ENCODE peak calls at places on chromosomes 13 and 19, in nine cellular contexts. A is tibial nerve, Z is stomach, P is endodermal cell, L is cardiac muscle cell, V is SK-N-SH, I is fibroblast of mammary gland, B is thyroid gland, W is right lobe of liver. K is an unnamed sample.
A peak's percentile ranks its signal among the peaks of the same experiment; 100 is the strongest.

GRCh38 chr19:3632739-3633558 is 6.4 kb upstream of the CACTIN start:
- DNase-seq in A (no peak), Z (no peak), P (no peak), L (no peak), V (no peak), I (no peak), B (no peak), W (no peak), K (no peak)

GRCh38 chr19:18607222-18608101 is 863 bp upstream of the CRLF1 start:
- DNase-seq in A (no peak), Z (no peak), P (peak; percentile 71), L (no peak), V (peak; percentile 32), I (no peak), B (no peak), W (no peak), K (no peak)

GRCh38 chr19:41298327-41298964 is 11.5 kb upstream of the CCDC97 start:
- DNase-seq in A (peak; percentile 46), Z (peak; percentile 63), P (no peak), L (peak; percentile 85), V (no peak), I (peak; percentile 77), B (peak; percentile 50), W (no peak), K (peak; percentile 37)

GRCh38 chr19:17183271-17183757 is 31.8 kb upstream of the USE1 start:
- DNase-seq in A (no peak), Z (no peak), P (no peak), L (no peak), V (no peak), I (no peak), B (no peak), W (no peak), K (no peak)

GRCh38 chr19:12800873-12801465 is 631 bp downstream of the PRDX2 start:
- DNase-seq in A (no peak), Z (no peak), P (peak; percentile 73), L (no peak), V (peak; percentile 57), I (no peak), B (peak; percentile 26), W (no peak), K (no peak)

GRCh38 chr19:19372656-19373416 is 32.6 kb upstream of the GATAD2A start:
- DNase-seq in A (no peak), Z (peak; percentile 74), P (no peak), L (peak; percentile 61), V (no peak), I (peak; percentile 29), B (peak; percentile 30), W (peak; percentile 66), K (no peak)

GRCh38 chr13:113864303-113864890 is 521 bp upstream of the GAS6 start:
- DNase-seq in A (no peak), Z (no peak), P (peak; percentile 40), L (peak; percentile 11), V (peak; percentile 61), I (no peak), B (no peak), W (no peak), K (no peak)

GRCh38 chr13:61029064-61029463 is 386.6 kb downstream of the PCDH20 start:
- DNase-seq in A (no peak), Z (no peak), P (peak; percentile 83), L (no peak), V (peak; percentile 8), I (no peak), B (no peak), W (no peak), K (no peak)

GRCh38 chr13:72144625-72145024 is 277.6 kb upstream of the DACH1 start:
- DNase-seq in A (no peak), Z (no peak), P (no peak), L (no peak), V (no peak), I (no peak), B (no peak), W (no peak), K (no peak)

GRCh38 chr13:35695411-35695810 is 218.9 kb upstream of the MAB21L1 start:
- DNase-seq in A (no peak), Z (no peak), P (peak; percentile 43), L (no peak), V (no peak), I (peak; percentile 50), B (no peak), W (no peak), K (no peak)
- TF ChIP-seq CTCF in A (no peak), Z (no peak), P (no peak), L (no peak), V (no peak), I (no peak), B (no peak), W (no peak), K (no peak)

GRCh38 chr19:48964205-48965032 is 690 bp upstream of the FTL start:
- DNase-seq in A (no peak), Z (peak; percentile 56), P (no peak), L (peak; percentile 70), V (no peak), I (peak; percentile 59), B (no peak), W (peak; percentile 80), K (no peak)
- H3K4me3 ChIP-seq in A (peak overlapping the region; percentile 97), Z (peak overlapping the region; percentile 98), P (peak overlapping the region; percentile 76), L (peak overlapping the region; percentile 62), V (no peak overlapping the region), I (peak overlapping the region; percentile 15), B (no peak overlapping the region), W (peak overlapping the region; percentile 97), K (peak overlapping the region; percentile 23)

GRCh38 chr13:91052873-91053272 is 294.6 kb upstream of the MIR17HG start:
- DNase-seq in A (no peak), Z (no peak), P (no peak), L (no peak), V (no peak), I (no peak), B (no peak), W (no peak), K (no peak)
- TF ChIP-seq CTCF in A (no peak), Z (no peak), P (no peak), L (no peak), V (no peak), I (no peak), B (no peak), W (no peak), K (no peak)

DNA sequence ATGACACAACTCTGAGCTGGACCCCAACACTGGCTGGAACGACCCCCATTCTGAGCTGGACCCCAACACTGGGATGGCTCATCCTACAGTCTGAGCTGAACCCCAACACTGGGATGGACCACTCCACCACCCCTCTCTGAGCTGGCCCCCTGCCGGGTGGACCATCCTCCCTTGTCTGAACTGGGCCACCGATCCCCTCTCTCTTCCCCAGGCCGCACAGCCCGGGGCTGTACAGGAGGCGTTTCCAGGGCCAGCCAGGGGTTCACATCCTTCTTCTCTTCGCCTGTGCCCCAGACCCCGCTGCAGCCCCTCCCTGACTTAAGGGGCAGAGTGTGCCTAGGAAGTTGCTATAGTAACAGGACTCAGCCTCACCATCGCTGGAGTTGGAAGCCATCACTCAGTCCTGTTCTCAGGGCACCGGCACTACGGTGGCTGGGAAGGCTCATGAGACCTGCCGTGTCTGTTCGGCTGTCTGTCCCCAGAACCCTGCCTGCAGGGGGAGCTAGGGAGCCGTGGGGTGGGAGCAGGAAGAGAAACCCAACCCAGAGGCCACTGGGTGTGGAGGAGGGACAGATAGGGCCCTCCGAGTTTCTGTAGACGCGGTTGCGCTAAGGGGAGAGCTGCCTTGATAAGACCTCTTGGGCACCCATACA is 3.7 kb downstream of the PRKACA start:
- DNase-seq in A (no peak), Z (no peak), P (peak; percentile 71), L (no peak), V (no peak), I (no peak), B (no peak), W (peak; percentile 83), K (no peak)
- H3K4me3 ChIP-seq in A (no peak overlapping the region), Z (no peak overlapping the region), P (no peak overlapping the region), L (no peak overlapping the region), V (no peak overlapping the region), I (no peak overlapping the region), B (no peak overlapping the region), W (peak overlapping the region; percentile 39), K (no peak overlapping the region)

K was measured in AG04449.